ENCODE peak calls at places on chromosome 14, in eight cellular contexts. Q is Peyer's patch, Z is tibial nerve, J is thyroid gland, N is right lobe of liver, I is GM12891, H is A549, U is breast epithelium. F is an unnamed sample.
A peak's percentile ranks its signal among the peaks of the same experiment; 100 is the strongest.

GRCh38 chr14:46661728-46662127 is 10.1 kb upstream of the RPL10L start:
- DNase-seq in Q (no peak), Z (no peak), J (no peak), N (no peak), I (no peak), H (peak; percentile 21), U (no peak), F (no peak)

GRCh38 chr14:76771432-76771980 is 10.2 kb downstream of the VASH1 start:
- DNase-seq in Q (peak; percentile 24), Z (no peak), J (no peak), N (no peak), I (no peak), H (no peak), U (peak; percentile 7), F (no peak)

GRCh38 chr14:51862171-51862838 is 1.9 kb downstream of the GNG2 start:
- DNase-seq in Q (no peak), Z (no peak), J (no peak), N (no peak), I (no peak), H (no peak), U (no peak), F (no peak)

GRCh38 chr14:22231022-22231421 is 358.0 kb downstream of the DAD1 start:
- DNase-seq in Q (peak; percentile 56), Z (no peak), J (no peak), N (no peak), I (no peak), H (no peak), U (no peak), F (no peak)

GRCh38 chr14:103142031-103142430 is 18.8 kb downstream of the TNFAIP2 start:
- DNase-seq in Q (no peak), Z (no peak), J (no peak), N (no peak), I (no peak), H (no peak), U (no peak), F (no peak)

GRCh38 chr14:95463173-95463901 is 53.1 kb downstream of the SYNE3 start:
- DNase-seq in Q (peak; percentile 67), Z (no peak), J (peak; percentile 22), N (no peak), I (no peak), H (no peak), U (no peak), F (peak; percentile 62)

GRCh38 chr14:84555493-84555892 is 974.5 kb upstream of the FLRT2 start:
- DNase-seq in Q (no peak), Z (no peak), J (no peak), N (no peak), I (no peak), H (no peak), U (no peak), F (no peak)

GRCh38 chr14:69424139-69424923 is 25.8 kb downstream of the SLC39A9 start:
- DNase-seq in Q (no peak), Z (no peak), J (no peak), N (no peak), I (no peak), H (no peak), U (no peak), F (no peak)

GRCh38 chr14:90677484-90678045 is 138.7 kb downstream of the TTC7B start:
- DNase-seq in Q (no peak), Z (no peak), J (no peak), N (no peak), I (no peak), H (no peak), U (no peak), F (no peak)

GRCh38 chr14:33646692-33647260 is 304.1 kb downstream of the EGLN3 start:
- DNase-seq in Q (no peak), Z (no peak), J (no peak), N (no peak), I (no peak), H (no peak), U (no peak), F (no peak)

GRCh38 chr14:60332046-60332399 is 83.0 kb downstream of the PPM1A start:
- DNase-seq in Q (no peak), Z (no peak), J (no peak), N (no peak), I (no peak), H (no peak), U (no peak), F (no peak)

GRCh38 chr14:95886366-95886765 is 9.7 kb downstream of the TUNAR start:
- DNase-seq in Q (no peak), Z (no peak), J (peak; percentile 71), N (no peak), I (no peak), H (no peak), U (no peak), F (no peak)

GRCh38 chr14:59126714-59127436 is 61.6 kb upstream of the DAAM1 start:
- DNase-seq in Q (peak; percentile 54), Z (no peak), J (peak; percentile 13), N (no peak), I (no peak), H (peak; percentile 68), U (peak; percentile 22), F (no peak)

GRCh38 chr14:51070732-51071131 is 24.2 kb downstream of the TRIM9 start:
- DNase-seq in Q (no peak), Z (no peak), J (no peak), N (no peak), I (no peak), H (no peak), U (no peak), F (no peak)

GRCh38 chr14:71532790-71533189 is 399.4 kb upstream of the RGS6 start:
- DNase-seq in Q (no peak), Z (no peak), J (no peak), N (no peak), I (no peak), H (no peak), U (no peak), F (no peak)

GRCh38 chr14:71319646-71320045 is 412.4 kb downstream of the PCNX1 start:
- DNase-seq in Q (no peak), Z (no peak), J (no peak), N (no peak), I (no peak), H (peak; percentile 33), U (peak; percentile 28), F (no peak)

GRCh38 chr14:56490379-56490778 is 89.2 kb upstream of the TMEM260 start:
- DNase-seq in Q (no peak), Z (no peak), J (no peak), N (no peak), I (no peak), H (peak; percentile 40), U (no peak), F (no peak)

GRCh38 chr14:29311983-29312382 is 545.4 kb downstream of the FOXG1 start:
- DNase-seq in Q (no peak), Z (no peak), J (no peak), N (no peak), I (no peak), H (no peak), U (no peak), F (no peak)

GRCh38 chr14:52348796-52349195 is 34.7 kb downstream of the PTGER2 start:
- DNase-seq in Q (no peak), Z (no peak), J (no peak), N (no peak), I (no peak), H (no peak), U (no peak), F (no peak)

GRCh38 chr14:93395227-93395626 is 35.5 kb upstream of the UNC79 start:
- DNase-seq in Q (no peak), Z (no peak), J (no peak), N (no peak), I (no peak), H (no peak), U (no peak), F (no peak)
- TF ChIP-seq POLR2A in Q (no peak), Z (no peak), J (no peak), N (no peak), I (no peak), H (no peak), U (no peak), F (no peak)

GRCh38 chr14:37599527-37600368 is 4.3 kb downstream of the TTC6 start:
- DNase-seq in Q (no peak), Z (no peak), J (no peak), N (no peak), I (no peak), H (no peak), U (no peak), F (no peak)
- TF ChIP-seq POLR2A in Q (no peak), Z (no peak), J (no peak), N (no peak), I (no peak), H (no peak), U (no peak), F (no peak)

DNA sequence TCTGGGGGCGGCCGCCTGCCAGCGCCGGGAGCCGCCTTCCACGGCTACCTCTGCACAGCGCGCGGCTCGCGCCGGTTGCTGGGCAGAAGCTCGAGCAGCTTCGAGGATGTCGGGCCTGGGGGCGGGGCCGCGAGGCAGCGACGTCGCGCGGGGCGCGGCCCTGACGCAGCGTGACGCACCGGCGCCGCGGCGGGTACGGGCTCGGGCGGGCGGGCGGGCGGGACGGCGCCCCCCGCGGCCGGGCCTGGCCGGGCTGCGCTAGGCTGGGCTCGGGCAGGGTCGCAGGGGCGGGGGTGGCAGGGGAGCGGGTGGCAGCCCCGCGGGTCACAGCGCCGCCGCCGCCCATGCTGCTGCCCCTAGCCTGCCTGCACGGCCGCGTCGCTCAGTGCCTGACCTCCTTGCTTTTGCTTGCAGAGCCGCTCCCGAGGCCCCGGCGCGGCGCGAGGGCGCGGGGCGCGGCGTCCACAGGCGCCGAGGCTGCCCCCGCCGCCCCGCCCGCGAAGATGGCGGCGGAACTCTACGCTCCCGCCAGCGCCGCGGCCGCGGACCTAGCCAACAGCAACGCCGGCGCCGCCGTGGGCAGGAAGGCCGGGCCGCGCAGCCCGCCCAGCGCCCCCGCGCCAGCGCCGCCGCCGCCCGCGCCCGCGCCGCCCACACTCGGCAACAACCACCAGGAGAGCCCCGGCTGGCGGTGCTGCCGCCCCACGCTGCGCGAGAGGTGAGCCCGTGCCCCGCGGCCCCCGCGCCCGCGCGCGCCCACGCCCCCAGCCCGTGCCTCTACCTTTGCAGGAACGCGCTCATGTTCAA is at the start of gene BTBD6:
- DNase-seq in Q (peak; percentile 95), Z (peak; percentile 75), J (peak; percentile 87), N (peak; percentile 91), I (peak; percentile 98), H (peak; percentile 85), U (peak; percentile 74), F (peak; percentile 91)
- TF ChIP-seq POLR2A in Q (peak; percentile 20), Z (peak; percentile 56), J (peak; percentile 52), N (no peak), I (no peak), H (peak; percentile 66), U (no peak), F (no peak)

GRCh38 chr14:75458305-75458704 is 30.5 kb downstream of the JDP2 start:
- DNase-seq in Q (no peak), Z (no peak), J (no peak), N (no peak), I (no peak), H (no peak), U (no peak), F (no peak)

GRCh38 chr14:75457648-75458165 is 29.9 kb downstream of the JDP2 start:
- DNase-seq in Q (no peak), Z (no peak), J (no peak), N (no peak), I (no peak), H (no peak), U (no peak), F (no peak)

GRCh38 chr14:75459791-75460190 is 32.0 kb downstream of the JDP2 start:
- DNase-seq in Q (no peak), Z (no peak), J (no peak), N (no peak), I (no peak), H (no peak), U (no peak), F (no peak)

GRCh38 chr14:75460402-75460801 is 32.6 kb downstream of the JDP2 start:
- DNase-seq in Q (no peak), Z (no peak), J (peak; percentile 27), N (no peak), I (no peak), H (no peak), U (no peak), F (no peak)

GRCh38 chr14:75459099-75459741 is 31.4 kb downstream of the JDP2 start:
- DNase-seq in Q (peak; percentile 46), Z (no peak), J (peak; percentile 58), N (peak; percentile 83), I (no peak), H (peak; percentile 19), U (peak; percentile 57), F (peak; percentile 68)
- TF ChIP-seq POLR2A in Q (no peak), Z (no peak), J (no peak), N (no peak), I (no peak), H (no peak), U (no peak), F (no peak)